ENCODE peak calls at places on chromosomes 6 and 20, in four cellular contexts. O, P, E and S are unnamed samples.

GRCh38 chr6:70651326-70651905 is 16.3 kb upstream of the SMAP1 start:
- DNase-seq in P (no peak), O (no peak), E (no peak), S (no peak)

GRCh38 chr20:10551732-10552724 is 116.9 kb downstream of the SLX4IP start:
- DNase-seq in P (no peak), E (no peak), O (no peak), S (no peak)

GRCh38 chr20:23396961-23397620 is 24.2 kb downstream of the NAPB start:
- DNase-seq in E (no peak), P (no peak), O (no peak), S (no peak)

GRCh38 chr20:61665746-61666470 is 399.8 kb downstream of the TAF4 start:
- DNase-seq in O (no peak), P (no peak), E (no peak), S (no peak)

GRCh38 chr6:137738931-137739504 is 128.0 kb upstream of the TNFAIP3 start:
- DNase-seq in P (no peak), O (no peak), E (no peak), S (no peak)

GRCh38 chr20:23570178-23570577 is 1.9 kb upstream of the CST9L start:
- DNase-seq in E (no peak), O (no peak), P (no peak), S (no peak)

GRCh38 chr6:167409689-167410088 is 84.8 kb downstream of the TTLL2 start:
- DNase-seq in O (no peak), P (no peak), E (no peak), S (no peak)

GRCh38 chr6:36660771-36661471 is 17.6 kb upstream of the CDKN1A start:
- DNase-seq in O (no peak), P (no peak), E (peak), S (peak)

GRCh38 chr6:166435574-166435973 is 52.8 kb upstream of the MPC1 start:
- DNase-seq in O (no peak), P (no peak), E (peak), S (peak)

GRCh38 chr20:4511776-4512175 is 209.9 kb upstream of the PRND start:
- DNase-seq in P (no peak), O (no peak), E (no peak), S (no peak)

GRCh38 chr20:397432-398237 is 10.5 kb upstream of the RBCK1 start:
- DNase-seq in P (no peak), E (no peak), O (no peak), S (no peak)

GRCh38 chr6:14470697-14471096 is 353.1 kb downstream of the CD83 start:
- DNase-seq in E (no peak), O (no peak), P (no peak), S (no peak)

GRCh38 chr6:161417712-161418457 is 144.0 kb upstream of the AGPAT4 start:
- DNase-seq in O (peak), P (no peak), E (peak), S (peak)

GRCh38 chr20:56004611-56005388 is 519 bp downstream of the CBLN4 start:
- DNase-seq in P (no peak), O (no peak), E (no peak), S (no peak)

GRCh38 chr6:15184441-15184861 is 61.4 kb upstream of the JARID2 start:
- DNase-seq in E (no peak), O (no peak), P (no peak), S (no peak)

GRCh38 chr6:99296261-99296660 is 53.2 kb downstream of the FAXC start:
- DNase-seq in E (no peak), P (no peak), O (no peak), S (no peak)

GRCh38 chr6:139117734-139118133 is 17.1 kb upstream of the HECA start:
- DNase-seq in E (no peak), P (no peak), O (no peak), S (no peak)

GRCh38 chr20:56731041-56731440 is 101.9 kb downstream of the TFAP2C start:
- DNase-seq in E (no peak), O (no peak), P (no peak), S (no peak)

GRCh38 chr6:3509326-3509725 is 52.5 kb upstream of the SLC22A23 start:
- DNase-seq in P (peak), O (peak), E (no peak), S (no peak)

GRCh38 chr6:3504354-3504753 is 47.5 kb upstream of the SLC22A23 start:
- DNase-seq in O (no peak), P (no peak), E (no peak), S (no peak)

GRCh38 chr6:3504938-3505735 is 48.3 kb upstream of the SLC22A23 start:
- DNase-seq in O (no peak), P (no peak), E (no peak), S (no peak)

GRCh38 chr6:3506195-3506594 is 49.3 kb upstream of the SLC22A23 start:
- DNase-seq in O (no peak), P (no peak), E (no peak), S (peak)

GRCh38 chr6:3506751-3507388 is 50.0 kb upstream of the SLC22A23 start:
- DNase-seq in O (no peak), E (no peak), P (no peak), S (no peak)
- TF ChIP-seq CTCF in O (no peak), E (no peak), P (no peak), S (no peak)

DNA sequence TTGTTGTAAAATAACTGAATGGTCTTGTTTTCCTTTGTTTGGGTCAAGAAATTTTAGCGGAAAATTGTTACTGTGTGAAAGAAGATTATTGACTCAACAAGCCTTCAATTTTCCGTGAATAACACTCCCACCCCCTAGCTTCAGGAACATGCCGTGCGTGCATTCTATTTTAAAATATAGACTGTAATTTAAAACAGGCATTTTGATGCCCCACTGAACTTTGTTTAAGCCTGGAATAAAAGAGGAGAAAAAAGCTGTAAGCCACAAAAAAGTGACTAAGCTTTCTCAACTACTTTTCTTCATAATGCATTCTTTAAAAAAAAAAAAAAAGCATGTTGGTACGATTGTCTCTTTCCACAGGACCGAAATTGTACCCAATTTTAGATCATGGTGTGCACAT is 166.0 kb downstream of the ARID1B start:
- DNase-seq in E (no peak), P (no peak), O (no peak), S (no peak)
- TF ChIP-seq CTCF in E (no peak), P (no peak), O (peak), S (no peak)

DNA sequence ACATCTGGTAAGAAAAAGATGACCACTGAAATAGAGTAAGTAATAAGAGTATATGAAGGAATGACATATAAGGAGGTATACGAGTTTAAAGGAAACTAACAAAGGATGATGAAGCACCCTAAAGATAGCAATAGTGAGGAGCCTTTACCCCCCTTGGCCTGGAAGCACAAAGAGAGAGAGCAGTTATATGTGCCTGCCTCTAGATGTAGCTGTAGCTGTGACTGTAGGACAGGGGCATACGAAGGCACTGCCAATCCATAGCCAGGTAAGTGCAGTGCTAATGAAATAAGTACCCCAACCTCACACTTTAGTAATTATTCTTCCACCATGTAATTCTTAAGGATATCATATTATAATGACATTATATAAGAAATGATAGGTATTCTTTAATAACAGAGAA is 90.1 kb upstream of the FKBP1C start:
- DNase-seq in E (no peak), O (no peak), P (no peak), S (no peak)
- TF ChIP-seq CTCF in E (no peak), O (no peak), P (no peak), S (no peak)

DNA sequence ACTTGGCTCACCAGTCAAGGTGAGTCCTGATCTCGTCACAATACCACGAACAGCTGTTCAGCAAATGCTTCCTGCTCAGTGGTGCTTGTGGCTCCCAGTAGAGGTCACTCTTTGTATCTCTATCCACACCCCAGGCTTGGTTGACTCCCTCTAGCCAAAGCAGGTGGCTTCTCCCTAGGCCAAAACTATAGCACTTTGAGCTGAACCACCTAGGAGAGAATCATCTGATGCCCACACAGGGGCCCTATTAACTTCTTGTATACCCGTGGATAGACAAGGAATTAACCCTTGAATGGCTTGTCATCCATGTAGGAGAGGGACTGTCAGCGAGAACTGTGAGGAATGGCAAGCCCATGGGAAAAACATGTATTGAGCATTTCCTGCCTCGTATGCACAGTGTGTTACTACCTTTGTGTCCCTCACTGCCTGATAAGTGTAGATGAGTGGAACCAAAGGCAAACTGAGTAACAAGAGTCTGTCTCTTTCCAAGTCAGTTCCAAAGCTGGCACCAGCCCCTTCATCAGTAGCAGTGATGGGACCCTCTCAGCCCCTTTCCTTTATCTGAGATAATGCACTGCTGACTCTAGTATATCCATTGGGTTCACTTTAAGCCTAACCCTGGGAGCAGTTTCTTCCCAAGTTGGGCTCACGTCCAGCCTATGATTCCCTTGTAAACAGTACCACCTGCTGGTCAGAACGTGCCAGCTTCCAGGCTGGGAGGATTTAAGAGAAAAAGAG is 42.5 kb downstream of the EIF2S2 start:
- DNase-seq in P (peak), O (peak), E (peak), S (peak)
- TF ChIP-seq CTCF in P (peak), O (peak), E (peak), S (peak)

DNA sequence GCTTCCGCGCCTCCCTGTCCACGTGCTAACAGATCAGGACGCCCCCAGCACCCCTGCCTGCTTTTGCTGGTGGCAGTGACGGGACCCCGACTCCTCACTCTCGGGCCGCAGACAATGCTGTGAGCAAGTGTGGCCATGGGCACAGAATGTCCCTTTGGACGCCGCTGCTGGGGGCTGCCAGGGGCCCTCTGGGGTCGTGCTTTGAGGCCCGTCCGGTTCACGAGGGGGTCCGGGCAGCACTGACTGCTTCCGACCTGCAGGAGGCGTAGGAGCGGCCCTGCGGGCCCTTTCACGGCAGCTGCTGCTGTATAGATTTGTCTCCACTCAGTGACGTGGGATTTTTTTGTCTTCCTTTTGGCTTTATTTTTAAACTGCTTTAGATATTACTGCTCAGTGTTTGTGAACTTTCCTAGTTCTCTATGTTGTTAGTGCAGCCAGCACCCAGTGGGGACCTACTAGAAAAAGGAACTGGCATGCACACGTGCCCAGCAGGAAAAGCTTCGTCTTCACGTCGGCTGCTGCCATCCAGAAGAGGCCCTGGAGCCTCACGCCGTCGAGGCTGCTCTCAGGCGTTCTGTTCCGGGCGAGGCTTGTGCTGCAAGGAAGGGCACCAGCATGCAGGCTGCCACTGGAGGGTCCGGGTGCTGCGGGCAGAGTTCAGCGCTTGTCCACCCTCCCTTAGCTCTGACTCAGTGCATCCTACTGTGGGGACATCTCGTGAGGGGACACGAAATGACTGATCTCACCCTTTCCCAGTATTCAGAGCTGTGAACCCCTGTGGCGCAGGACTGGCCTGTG is 21.7 kb downstream of the UCKL1 start:
- DNase-seq in E (no peak), O (no peak), P (no peak), S (peak)
- TF ChIP-seq CTCF in E (peak), O (peak), P (no peak), S (peak)

GRCh38 chr6:85675030-85675819 is 32.5 kb upstream of the SYNCRIP start:
- DNase-seq in O (peak), P (peak), E (no peak), S (no peak)

GRCh38 chr6:85676086-85676729 is 33.5 kb upstream of the SYNCRIP start:
- DNase-seq in O (no peak), P (no peak), E (no peak), S (no peak)

GRCh38 chr6:85678000-85678601 is 35.4 kb upstream of the SYNCRIP start:
- DNase-seq in P (no peak), E (no peak), O (no peak), S (no peak)

GRCh38 chr6:85678602-85679444 is 36.1 kb upstream of the SYNCRIP start:
- DNase-seq in E (peak), O (peak), P (peak), S (peak)

DNA sequence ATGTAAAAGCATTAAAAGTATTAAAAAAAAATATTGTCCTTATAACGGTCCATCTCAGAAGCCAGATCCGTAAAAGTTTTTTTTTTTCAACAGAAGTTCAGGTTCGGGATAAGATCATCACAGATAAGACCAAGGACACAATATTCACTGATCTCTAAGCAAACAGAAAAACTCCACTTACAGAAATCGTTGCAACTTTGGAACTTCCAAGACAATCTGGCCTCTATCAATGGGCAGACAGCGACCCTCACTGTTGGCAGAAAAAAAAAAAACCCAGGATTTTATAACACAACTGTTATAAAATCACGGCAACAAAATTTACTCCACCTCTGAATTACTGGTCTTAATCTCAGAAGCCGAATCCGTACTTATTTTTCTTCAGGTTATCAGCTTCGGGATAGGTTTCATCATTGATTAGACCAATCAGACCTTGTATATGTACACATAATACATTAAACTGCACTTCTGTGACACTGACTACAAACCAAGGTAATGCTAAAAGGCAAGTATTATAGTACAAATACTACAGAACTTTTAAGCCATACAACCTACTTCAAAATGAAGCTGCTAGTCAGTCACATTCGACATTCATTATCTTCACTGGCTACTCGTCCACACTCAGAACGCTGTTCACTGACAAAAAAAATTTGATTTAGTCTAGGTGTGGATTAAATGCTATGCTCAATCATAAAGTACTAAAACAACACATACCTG is 34.7 kb upstream of the SYNCRIP start:
- DNase-seq in E (no peak), P (no peak), O (no peak), S (no peak)
- TF ChIP-seq CTCF in E (peak), P (peak), O (peak), S (no peak)